ENCODE peak calls at places on chromosomes 2 and 18, in seven cellular contexts. O is GM23338; I is CD4-positive, alpha-beta T cell; J is cardiac fibroblast; H is heart right ventricle; M is astrocyte of the spinal cord; R is endothelial cell. N is an unnamed sample.

GRCh38 chr2:65452150-65452895 is 19.9 kb upstream of the SPRED2 start:
- DNase-seq in O (no peak), I (no peak), J (no peak), H (no peak), M (no peak), R (no peak), N (no peak)

GRCh38 chr18:24270358-24270936 is 127.2 kb downstream of the OSBPL1A start:
- DNase-seq in O (no peak), I (no peak), J (no peak), H (no peak), M (peak), R (no peak), N (no peak)

GRCh38 chr18:69935319-69936190 is 12.1 kb downstream of the CD226 start:
- DNase-seq in O (no peak), I (peak), J (no peak), H (no peak), M (peak), R (no peak), N (no peak)

GRCh38 chr2:47512581-47513083 is 109.7 kb downstream of the MSH2 start:
- DNase-seq in O (peak), I (no peak), J (peak), H (no peak), M (no peak), R (peak), N (no peak)

GRCh38 chr2:25313711-25314513 is 27.8 kb downstream of the DNMT3A start:
- DNase-seq in O (no peak), I (no peak), J (no peak), H (no peak), M (no peak), R (no peak), N (no peak)

GRCh38 chr2:44398243-44398897 is 36.6 kb downstream of the CAMKMT start:
- DNase-seq in O (peak), I (no peak), J (no peak), H (no peak), M (no peak), R (no peak), N (no peak)

GRCh38 chr2:15385184-15385583 is 175.9 kb downstream of the NBAS start:
- DNase-seq in O (no peak), I (no peak), J (no peak), H (no peak), M (no peak), R (no peak), N (no peak)

GRCh38 chr2:197108758-197109157 is 182.3 kb upstream of the PGAP1 start:
- DNase-seq in O (no peak), I (no peak), J (peak), H (peak), M (peak), R (no peak), N (peak)

GRCh38 chr2:233108611-233109490 is 48.7 kb downstream of the INPP5D start:
- DNase-seq in O (no peak), I (no peak), J (no peak), H (no peak), M (no peak), R (no peak), N (no peak)

GRCh38 chr2:46229134-46230063 is 67.8 kb upstream of the EPAS1 start:
- DNase-seq in O (peak), I (no peak), J (no peak), H (no peak), M (peak), R (no peak), N (no peak)

GRCh38 chr18:2244641-2245040 is 326.7 kb downstream of the METTL4 start:
- DNase-seq in O (no peak), I (no peak), J (no peak), H (no peak), M (no peak), R (no peak), N (no peak)

GRCh38 chr2:48284624-48285212 is 245.2 kb upstream of the STON1 start:
- DNase-seq in O (no peak), I (no peak), J (no peak), H (no peak), M (no peak), R (no peak), N (peak)

GRCh38 chr2:202005272-202005887 is 28.3 kb upstream of the FZD7 start:
- DNase-seq in O (no peak), I (no peak), J (no peak), H (no peak), M (no peak), R (no peak), N (no peak)

GRCh38 chr2:88159955-88160415 is 10.2 kb upstream of the THNSL2 start:
- DNase-seq in O (peak), I (peak), J (peak), H (no peak), M (peak), R (peak), N (peak)

GRCh38 chr2:16392647-16393482 is 272.8 kb downstream of the CYRIA start:
- DNase-seq in O (no peak), I (no peak), J (no peak), H (no peak), M (no peak), R (no peak), N (no peak)

GRCh38 chr2:42973771-42974170 is 181.4 kb upstream of the HAAO start:
- DNase-seq in O (no peak), I (no peak), J (peak), H (no peak), M (no peak), R (no peak), N (no peak)

GRCh38 chr18:70288171-70288850 is 534 bp upstream of the SOCS6 start:
- DNase-seq in O (peak), I (no peak), J (peak), H (peak), M (peak), R (peak), N (peak)

GRCh38 chr2:51301376-51301775 is 269.4 kb upstream of the NRXN1 start:
- DNase-seq in O (peak), I (no peak), J (no peak), H (no peak), M (no peak), R (no peak), N (no peak)

GRCh38 chr18:62776066-62776570 is 60.8 kb downstream of the PHLPP1 start:
- DNase-seq in O (no peak), I (no peak), J (peak), H (no peak), M (no peak), R (no peak), N (no peak)

GRCh38 chr18:45871655-45872054 is 46.2 kb downstream of the SIGLEC15 start:
- DNase-seq in O (no peak), I (no peak), J (no peak), H (no peak), M (no peak), R (no peak), N (no peak)

GRCh38 chr2:183967756-183968155 is 630.6 kb upstream of the ZNF804A start:
- DNase-seq in O (no peak), I (no peak), J (no peak), H (no peak), M (no peak), R (no peak), N (no peak)

GRCh38 chr2:233053928-233054774 is 6.0 kb upstream of the INPP5D start:
- DNase-seq in O (peak), I (peak), J (peak), H (peak), M (peak), R (peak), N (peak)

GRCh38 chr18:67845035-67845434 is 328.5 kb upstream of the DSEL start:
- DNase-seq in O (no peak), I (no peak), J (peak), H (no peak), M (no peak), R (no peak), N (no peak)

GRCh38 chr2:12433641-12433990 is 283.1 kb upstream of the TRIB2 start:
- DNase-seq in O (peak), I (no peak), J (no peak), H (no peak), M (no peak), R (no peak), N (no peak)
- TF ChIP-seq CTCF in O (no peak), I (no peak), J (no peak), H (no peak), M (no peak), R (no peak), N (no peak)

DNA sequence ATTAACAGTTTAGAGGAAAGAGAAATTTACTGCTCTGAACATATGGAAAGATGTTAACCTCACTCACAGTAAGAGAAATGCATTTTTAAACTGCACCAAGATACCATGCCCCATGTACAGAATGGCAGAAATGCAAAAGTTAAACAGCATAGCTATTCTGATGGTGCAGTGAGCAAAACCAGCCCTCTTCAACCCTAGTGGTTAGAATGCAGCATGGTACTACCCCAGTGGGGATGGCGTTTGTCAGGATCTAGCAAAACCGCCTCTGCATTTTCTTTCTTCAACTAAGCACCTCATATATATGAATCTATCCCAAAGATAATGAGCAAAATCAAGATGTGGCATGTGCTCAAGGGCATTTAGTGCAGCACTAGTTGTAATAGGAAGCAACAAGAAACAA is 98.0 kb downstream of the MGAT5 start:
- DNase-seq in O (peak), I (no peak), J (no peak), H (no peak), M (no peak), R (no peak), N (no peak)
- TF ChIP-seq CTCF in O (peak), I (no peak), J (no peak), H (no peak), M (no peak), R (no peak), N (peak)

DNA sequence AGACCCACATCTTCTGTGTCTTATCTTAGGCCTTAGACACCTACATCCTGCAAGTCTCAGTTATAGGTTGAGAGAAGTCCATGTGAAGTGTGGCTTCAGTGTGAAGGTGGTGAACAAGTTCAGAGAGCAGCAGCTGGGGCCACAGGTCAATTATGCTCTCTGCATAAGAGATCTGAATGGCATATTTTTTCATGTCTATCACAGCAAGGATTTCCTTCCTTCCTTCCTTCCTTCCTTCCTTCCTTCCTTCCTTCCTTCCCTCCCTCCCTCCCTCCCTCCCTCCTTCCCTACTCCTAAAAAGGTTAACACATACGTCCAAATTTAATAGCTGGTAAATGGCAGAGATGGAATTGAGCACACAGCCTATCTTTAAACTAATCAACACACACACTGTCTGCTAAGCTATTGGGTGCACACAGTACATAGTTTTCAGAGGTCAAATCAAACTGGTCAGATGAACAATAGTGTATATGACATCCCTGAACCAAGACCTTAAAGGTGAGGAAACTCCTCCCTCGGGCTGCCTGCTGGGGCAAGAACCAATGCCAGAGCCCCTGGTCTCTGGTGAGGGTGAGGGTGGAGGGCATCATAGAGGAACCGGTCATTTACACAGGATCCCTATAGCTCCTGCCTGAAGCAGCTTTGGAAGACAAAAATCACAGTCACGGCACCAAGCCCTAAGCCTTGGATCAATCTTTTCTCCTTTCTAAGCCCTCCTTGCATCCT is 240.9 kb downstream of the ICOS start:
- DNase-seq in O (no peak), I (no peak), J (no peak), H (no peak), M (no peak), R (no peak), N (no peak)
- TF ChIP-seq CTCF in O (no peak), I (no peak), J (no peak), H (no peak), M (no peak), R (no peak), N (no peak)

GRCh38 chr2:137893145-137893544 is 71.1 kb upstream of the HNMT start:
- DNase-seq in O (no peak), I (no peak), J (no peak), H (no peak), M (no peak), R (no peak), N (no peak)

GRCh38 chr2:137886432-137886831 is 77.8 kb upstream of the HNMT start:
- DNase-seq in O (peak), I (no peak), J (no peak), H (no peak), M (no peak), R (peak), N (no peak)

DNA sequence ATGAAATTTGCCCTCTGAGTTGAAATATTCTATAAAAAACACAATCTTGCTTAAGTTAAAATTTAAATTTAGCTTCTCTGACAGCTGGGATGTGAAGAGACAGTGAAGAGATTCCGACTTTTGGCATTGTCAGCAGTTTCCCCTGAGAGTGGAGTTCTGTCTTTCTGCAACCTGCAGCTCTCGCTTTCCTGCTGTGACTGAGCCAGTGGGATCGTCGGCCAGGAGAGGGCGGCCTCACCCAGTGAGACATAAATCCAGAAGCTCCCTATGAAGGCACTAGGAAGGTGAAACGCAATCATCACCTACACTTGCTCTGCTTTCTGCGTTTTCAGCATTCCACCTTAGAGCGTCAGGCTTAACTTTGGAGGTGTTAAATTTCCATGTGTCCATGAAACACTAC is 75.4 kb upstream of the HNMT start:
- DNase-seq in O (peak), I (no peak), J (peak), H (peak), M (peak), R (peak), N (peak)
- TF ChIP-seq CTCF in O (peak), I (no peak), J (peak), H (peak), M (peak), R (no peak), N (peak)

DNA sequence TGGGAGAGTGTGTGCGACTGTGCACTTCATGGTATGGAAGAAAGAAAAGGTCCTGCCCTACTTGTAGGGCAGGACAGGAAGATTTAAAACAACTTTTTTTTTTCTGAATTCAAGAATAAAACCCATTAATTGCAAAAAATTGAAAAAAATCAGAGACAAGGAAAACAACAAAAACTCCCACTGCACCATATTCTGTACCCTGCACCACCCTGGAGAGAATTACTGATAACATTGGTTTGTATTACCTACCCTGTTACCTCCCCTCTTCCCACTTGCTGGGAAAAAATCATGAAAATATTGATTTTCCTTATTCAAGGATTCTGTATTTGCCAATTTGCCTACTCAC is 77.6 kb downstream of the DYSF start:
- DNase-seq in O (no peak), I (no peak), J (no peak), H (no peak), M (no peak), R (no peak), N (no peak)
- TF ChIP-seq CTCF in O (no peak), I (peak), J (no peak), H (no peak), M (no peak), R (peak), N (peak)